ENCODE peak calls at places on chromosome 14, in five cellular contexts. C, J, X, Q and E are unnamed samples.

GRCh38 chr14:103533999-103534575 is 5.1 kb downstream of the TRMT61A start:
- DNase-seq in X (no peak), Q (no peak), C (no peak), J (no peak), E (no peak)

GRCh38 chr14:34713681-34714319 is 593 bp downstream of the CFL2 start:
- DNase-seq in C (no peak), X (peak; percentile 7), J (no peak), Q (no peak), E (no peak)

GRCh38 chr14:75905505-75905904 is 76.3 kb downstream of the TGFB3 start:
- DNase-seq in Q (no peak), C (no peak), X (no peak), J (no peak), E (no peak)

GRCh38 chr14:96082420-96083300 is 43.5 kb downstream of the C14orf132 start:
- DNase-seq in J (no peak), X (no peak), Q (no peak), C (no peak), E (no peak)

GRCh38 chr14:32967421-32967820 is 28.7 kb downstream of the NPAS3 start:
- DNase-seq in C (no peak), J (no peak), X (no peak), Q (no peak), E (no peak)

GRCh38 chr14:102901633-102902032 is 20.8 kb upstream of the AMN start:
- DNase-seq in J (peak; percentile 76), C (peak; percentile 92), X (no peak), Q (no peak), E (peak; percentile 91)

GRCh38 chr14:53634793-53635192 is 321.8 kb downstream of the BMP4 start:
- DNase-seq in Q (no peak), J (no peak), X (no peak), C (no peak), E (no peak)

GRCh38 chr14:41062826-41063225 is 543.9 kb upstream of the LRFN5 start:
- DNase-seq in J (no peak), C (no peak), Q (no peak), X (no peak), E (no peak)

GRCh38 chr14:32087173-32087861 is 10.2 kb downstream of the ARHGAP5 start:
- DNase-seq in C (no peak), X (no peak), J (no peak), Q (no peak), E (no peak)

GRCh38 chr14:38839743-38840375 is 263.2 kb downstream of the SEC23A start:
- DNase-seq in J (no peak), Q (no peak), C (no peak), X (no peak), E (no peak)

GRCh38 chr14:94570440-94570839 is 9.2 kb downstream of the SERPINA4 start:
- DNase-seq in X (no peak), J (no peak), C (no peak), Q (no peak), E (no peak)

GRCh38 chr14:20679907-20680306 is 4.5 kb upstream of the RNASE4 start:
- DNase-seq in Q (no peak), X (peak; percentile 58), J (no peak), C (no peak), E (no peak)

GRCh38 chr14:49982082-49982481 is 89.2 kb downstream of the ARF6 start:
- DNase-seq in J (no peak), C (no peak), X (no peak), Q (no peak), E (no peak)

GRCh38 chr14:61488417-61488816 is 167.0 kb downstream of the PRKCH start:
- DNase-seq in Q (no peak), J (no peak), X (no peak), C (no peak), E (no peak)

GRCh38 chr14:50830044-50830931 is 674 bp downstream of the NIN start:
- DNase-seq in J (peak; percentile 27), C (peak; percentile 47), Q (no peak), X (peak; percentile 60), E (peak; percentile 41)

GRCh38 chr14:104080557-104081492 is 4.7 kb upstream of the ASPG start:
- DNase-seq in C (no peak), Q (no peak), X (no peak), J (no peak), E (peak; percentile 11)

GRCh38 chr14:39367387-39367751 is 64.9 kb downstream of the FBXO33 start:
- DNase-seq in J (no peak), X (no peak), Q (peak; percentile 23), C (no peak), E (no peak)

GRCh38 chr14:99574099-99574880 is 29.7 kb downstream of the CCDC85C start:
- DNase-seq in C (no peak), X (no peak), J (no peak), Q (peak; percentile 44), E (no peak)

GRCh38 chr14:33509927-33510535 is 440.8 kb downstream of the EGLN3 start:
- DNase-seq in X (no peak), J (no peak), Q (no peak), C (no peak), E (no peak)

GRCh38 chr14:103100281-103101121 is 6.0 kb downstream of the EXOC3L4 start:
- DNase-seq in J (no peak), X (no peak), Q (no peak), C (no peak), E (no peak)

GRCh38 chr14:97771340-97772045 is 974.3 kb downstream of the VRK1 start:
- DNase-seq in Q (no peak), C (no peak), X (no peak), J (no peak), E (no peak)

GRCh38 chr14:94767321-94767878 is 2.5 kb downstream of the GSC start:
- DNase-seq in X (no peak), J (no peak), Q (no peak), C (no peak), E (no peak)

GRCh38 chr14:103880986-103881926 is 33.9 kb upstream of the PPP1R13B start:
- DNase-seq in X (no peak), Q (no peak), J (no peak), C (no peak), E (no peak)

GRCh38 chr14:50804181-50804721 is 26.7 kb downstream of the NIN start:
- DNase-seq in C (no peak), Q (no peak), X (no peak), J (no peak), E (no peak)

GRCh38 chr14:30521899-30522736 is 36.8 kb upstream of the G2E3 start:
- DNase-seq in Q (no peak), J (peak; percentile 9), C (no peak), X (peak; percentile 23), E (no peak)

GRCh38 chr14:106518054-106518943 is 991.9 kb downstream of the TMEM121 start:
- DNase-seq in C (peak; percentile 16), Q (no peak), X (no peak), J (no peak), E (no peak)

GRCh38 chr14:78997811-78998210 is 827.6 kb downstream of the NRXN3 start:
- DNase-seq in C (no peak), Q (no peak), J (no peak), X (no peak), E (no peak)

DNA sequence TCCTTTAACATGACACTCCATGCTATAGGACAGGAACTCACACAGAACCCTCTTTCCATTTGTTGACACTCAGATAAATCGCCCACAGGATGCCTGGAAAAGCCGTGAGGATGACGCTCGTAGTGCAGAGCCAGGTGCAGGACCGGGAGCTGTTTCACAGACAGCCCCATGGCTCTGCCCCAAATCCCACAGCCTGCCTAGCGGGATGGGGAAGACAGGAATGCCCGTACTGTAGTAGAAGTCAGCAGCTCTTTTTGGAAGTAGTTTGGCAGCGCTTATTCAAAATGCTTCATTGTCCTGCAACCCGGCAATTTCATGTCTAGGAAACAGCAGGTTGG is 41.6 kb downstream of the JAG2 start:
- DNase-seq in C (no peak), J (no peak), Q (no peak), X (no peak), E (no peak)
- TF ChIP-seq POLR2A in C (no peak), J (no peak), Q (no peak), X (no peak), E (no peak)

GRCh38 chr14:91873476-91874265 is 6.3 kb upstream of the TC2N start:
- DNase-seq in C (peak; percentile 37), Q (no peak), X (no peak), J (peak; percentile 87), E (peak; percentile 46)

GRCh38 chr14:91872011-91872476 is 4.7 kb upstream of the TC2N start:
- DNase-seq in J (peak; percentile 64), Q (no peak), C (peak; percentile 29), X (no peak), E (no peak)

GRCh38 chr14:91870001-91870400 is 2.7 kb upstream of the TC2N start:
- DNase-seq in C (no peak), Q (no peak), X (no peak), J (no peak), E (no peak)

GRCh38 chr14:91870890-91871289 is 3.6 kb upstream of the TC2N start:
- DNase-seq in J (no peak), Q (no peak), C (no peak), X (no peak), E (no peak)

DNA sequence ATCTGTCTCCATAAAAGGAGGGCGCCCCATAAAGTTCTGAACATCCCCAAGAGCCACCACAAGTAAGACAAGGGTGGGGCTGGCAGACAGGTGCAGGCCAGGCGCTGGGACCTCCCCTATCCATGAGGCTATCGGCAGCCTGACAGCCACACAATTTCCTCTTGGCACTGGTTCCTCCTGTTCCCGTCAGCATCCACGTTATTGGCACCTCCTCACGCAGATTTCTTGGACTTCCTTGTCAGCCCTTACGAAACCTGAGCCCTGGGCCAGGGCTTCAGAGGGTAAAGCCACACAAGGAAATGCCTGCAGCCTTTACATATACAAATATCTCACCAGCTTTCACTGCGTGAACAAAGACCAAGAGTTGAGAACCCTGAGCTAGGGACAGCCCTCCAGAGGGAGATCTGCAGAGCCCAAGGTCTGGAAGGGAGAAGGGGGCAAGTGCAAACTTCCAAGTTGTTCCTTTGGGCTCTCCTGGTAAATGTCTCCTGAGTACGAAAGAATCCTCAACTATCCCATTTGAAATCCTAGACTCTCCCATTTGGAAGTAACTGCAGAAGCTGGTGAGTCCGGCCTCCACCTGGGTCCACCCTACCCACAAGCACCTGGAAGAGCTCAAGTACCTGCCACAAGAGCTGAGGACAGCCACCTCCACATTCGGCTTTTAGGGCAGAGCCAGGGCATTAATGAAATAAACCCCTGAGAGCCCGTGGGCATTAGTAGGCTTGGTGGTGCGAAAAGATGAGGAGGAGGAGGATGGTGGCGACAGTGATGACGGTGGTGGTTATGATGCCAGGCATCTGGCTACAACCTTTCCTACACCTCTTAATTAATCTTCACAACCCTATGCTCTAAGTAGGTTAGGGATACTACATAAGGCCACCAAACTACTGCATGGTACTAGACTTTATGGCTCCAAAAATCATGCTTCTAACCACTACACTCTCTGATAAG is 5.5 kb upstream of the TC2N start:
- DNase-seq in Q (no peak), C (no peak), X (no peak), J (no peak), E (no peak)
- TF ChIP-seq TAF1 in Q (no peak), C (no peak), X (no peak), J (no peak), E (no peak)

GRCh38 chr14:69059658-69060648 is 80.9 kb upstream of the ACTN1 start:
- DNase-seq in J (no peak), Q (no peak), X (no peak), C (no peak), E (no peak)
- TF ChIP-seq POLR2A in J (no peak), Q (no peak), X (no peak), C (no peak), E (no peak)

DNA sequence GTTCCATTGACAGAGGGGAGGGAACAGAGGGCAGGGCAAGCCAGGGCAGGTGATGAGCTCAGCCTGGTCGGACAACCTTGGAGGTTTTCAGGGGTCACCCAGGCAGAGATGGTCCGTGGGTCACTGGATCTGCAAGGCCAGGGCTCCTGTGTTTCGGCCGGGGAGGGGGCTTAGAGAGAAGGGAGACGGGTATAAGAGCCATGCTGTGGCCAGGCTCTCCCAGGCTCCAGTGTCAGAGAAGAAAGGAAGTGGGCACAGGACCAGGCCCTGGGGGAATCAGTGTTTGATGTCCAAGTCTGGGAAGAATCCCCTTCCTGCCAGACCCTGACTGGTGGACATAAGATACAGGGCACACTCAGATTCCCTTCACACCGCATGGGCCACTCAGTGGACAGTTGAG is 36.9 kb downstream of the DIO3 start:
- DNase-seq in J (no peak), C (no peak), Q (no peak), X (no peak), E (no peak)
- TF ChIP-seq TAF1 in J (no peak), C (no peak), Q (no peak), X (no peak), E (no peak)